ENCODE peak calls at places on chromosome 19, in seven cellular contexts. S is mesendoderm, V is H9, W is mesenchymal stem cell, K is H1, P is neuronal stem cell, N is trophoblast cell. I is an unnamed sample. For H3K27me3, the result is how much of the 10 kb centered on the place peaks cover.

GRCh38 chr19:1308718-1309117 is 23.0 kb downstream of the EFNA2 start:
- DNase-seq in S (no peak), V (no peak), W (no peak), K (no peak), P (no peak), N (no peak), I (no peak)

GRCh38 chr19:35609881-35610353 is 2.6 kb upstream of the HAUS5 start:
- DNase-seq in S (no peak), V (no peak), W (no peak), K (no peak), P (no peak), N (no peak), I (no peak)

GRCh38 chr19:40150170-40150569 is 41.1 kb upstream of the MAP3K10 start:
- DNase-seq in S (no peak), V (no peak), W (no peak), K (peak), P (no peak), N (no peak), I (peak)

GRCh38 chr19:34124828-34125227 is 47.5 kb upstream of the LSM14A start:
- DNase-seq in S (peak), V (no peak), W (peak), K (no peak), P (peak), N (no peak), I (no peak)

GRCh38 chr19:8056533-8056932 is 4.0 kb downstream of the CCL25 start:
- DNase-seq in S (no peak), V (no peak), W (no peak), K (no peak), P (no peak), N (no peak), I (no peak)

GRCh38 chr19:32166238-32166637 is 179.2 kb upstream of the ZNF507 start:
- DNase-seq in S (no peak), V (no peak), W (no peak), K (peak), P (no peak), N (no peak), I (no peak)

GRCh38 chr19:18017275-18018083 is 9.5 kb downstream of the ARRDC2 start:
- DNase-seq in S (no peak), V (no peak), W (no peak), K (no peak), P (no peak), N (no peak), I (no peak)

GRCh38 chr19:4057913-4058695 is 8.6 kb downstream of the ZBTB7A start:
- DNase-seq in S (peak), V (peak), W (peak), K (no peak), P (no peak), N (peak), I (peak)

GRCh38 chr19:37886571-37886970 is 19.8 kb downstream of the WDR87 start:
- DNase-seq in S (no peak), V (no peak), W (no peak), K (no peak), P (no peak), N (no peak), I (no peak)

GRCh38 chr19:8615022-8615421 is 4.5 kb upstream of the ADAMTS10 start:
- DNase-seq in S (no peak), V (no peak), W (peak), K (no peak), P (no peak), N (no peak), I (peak)

GRCh38 chr19:44549507-44549906 is 20.0 kb upstream of the CEACAM20 start:
- DNase-seq in S (no peak), V (no peak), W (no peak), K (no peak), P (no peak), N (no peak), I (no peak)

GRCh38 chr19:45638930-45639729 is at the start of gene EML2:
- DNase-seq in S (peak), V (peak), W (peak), K (peak), P (peak), N (peak), I (no peak)

GRCh38 chr19:45451181-45451849 is 16.5 kb upstream of the FOSB start:
- DNase-seq in S (peak), V (no peak), W (peak), K (no peak), P (no peak), N (no peak), I (peak)

GRCh38 chr19:2049741-2050348 is 1.2 kb downstream of the MKNK2 start:
- DNase-seq in S (peak), V (peak), W (peak), K (no peak), P (no peak), N (peak), I (peak)

GRCh38 chr19:45245334-45245787 is at the start of gene EXOC3L2:
- DNase-seq in S (peak), V (no peak), W (no peak), K (no peak), P (no peak), N (no peak), I (no peak)

GRCh38 chr19:58351558-58351878 is 1.8 kb downstream of the A1BG start:
- DNase-seq in S (no peak), V (no peak), W (no peak), K (no peak), P (no peak), N (no peak), I (no peak)
- H3K27me3 ChIP-seq in S (under half), V (under half), W (under half), K (under half), P (under half), N (under half), I (under half)

DNA sequence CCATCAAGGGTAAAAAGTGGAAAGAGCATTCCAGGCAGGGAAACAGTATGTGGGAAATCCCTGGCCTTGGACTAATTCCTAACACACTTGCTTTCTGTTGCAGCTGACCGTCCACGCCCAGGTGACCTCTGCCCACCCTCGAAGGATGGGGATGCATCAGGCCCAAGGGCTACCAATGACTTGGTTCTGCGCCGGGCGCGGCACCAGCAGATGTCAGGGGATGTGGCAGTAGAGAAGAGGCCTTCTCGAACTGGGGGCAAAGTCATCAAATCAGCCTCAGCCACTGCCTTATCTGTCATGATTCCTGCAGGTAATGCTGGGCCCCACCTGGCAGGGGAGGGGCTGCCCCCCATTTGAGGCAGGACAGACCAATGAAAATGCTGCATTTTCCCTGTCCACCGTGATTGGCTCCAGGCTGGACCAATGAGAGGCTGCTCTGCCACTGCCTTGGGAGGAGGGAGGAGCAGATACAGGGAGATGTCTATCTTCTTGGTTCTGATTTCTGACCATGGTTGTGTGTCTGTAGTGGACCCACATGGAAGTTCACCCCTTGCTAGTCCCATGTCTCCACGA is 12.6 kb downstream of the DNASE2 start:
- DNase-seq in S (peak), V (peak), W (no peak), K (peak), P (no peak), N (no peak), I (no peak)
- H3K4me2 ChIP-seq in S (no peak), V (no peak), W (no peak), K (no peak), P (no peak), N (no peak), I (no peak)

GRCh38 chr19:13923194-13923987 is 14.8 kb downstream of the PODNL1 start:
- DNase-seq in S (no peak), V (no peak), W (no peak), K (no peak), P (no peak), N (no peak), I (no peak)
- H4K8ac ChIP-seq in S (no peak), V (no peak), W (no peak), K (no peak), P (no peak), N (no peak), I (no peak)

DNA sequence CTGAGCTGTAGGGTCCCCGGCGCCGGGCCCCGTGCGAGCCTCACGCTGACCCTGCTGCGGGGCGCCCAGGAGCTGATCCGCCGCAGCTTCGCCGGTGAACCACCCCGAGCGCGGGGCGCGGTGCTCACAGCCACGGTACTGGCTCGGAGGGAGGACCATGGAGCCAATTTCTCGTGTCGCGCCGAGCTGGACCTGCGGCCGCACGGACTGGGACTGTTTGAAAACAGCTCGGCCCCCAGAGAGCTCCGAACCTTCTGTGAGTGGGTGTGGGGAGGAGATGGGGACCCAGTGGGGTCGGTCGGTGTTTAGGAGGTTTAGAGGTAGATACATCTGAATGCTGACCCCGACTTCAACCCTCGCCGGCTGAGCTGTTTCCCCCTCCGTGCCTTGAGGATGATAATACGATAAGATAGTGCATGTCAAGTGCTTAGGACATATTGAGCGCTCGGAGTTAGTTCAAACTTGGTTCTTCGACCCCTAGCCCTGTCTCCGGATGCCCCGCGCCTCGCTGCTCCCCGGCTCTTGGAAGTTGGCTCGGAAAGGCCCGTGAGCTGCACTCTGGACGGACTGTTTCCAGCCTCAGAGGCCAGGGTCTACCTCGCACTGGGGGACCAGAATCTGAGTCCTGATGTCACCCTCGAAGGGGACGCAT is 1.9 kb downstream of the ICAM5 start:
- DNase-seq in S (no peak), V (no peak), W (no peak), K (peak), P (no peak), N (no peak), I (peak)
- H3K27me3 ChIP-seq in S (half or more), V (half or more), W (half or more), K (half or more), P (half or more), N (half or more), I (under half)

GRCh38 chr19:51530616-51531015 is 854 bp downstream of the SIGLEC6 start:
- DNase-seq in S (no peak), V (no peak), W (no peak), K (no peak), P (no peak), N (no peak), I (no peak)
- H3K4me2 ChIP-seq in S (no peak), V (no peak), W (no peak), K (no peak), P (no peak), N (no peak), I (no peak)

GRCh38 chr19:56663931-56664500 is 7.5 kb downstream of the ZNF835 start:
- DNase-seq in S (no peak), V (no peak), W (no peak), K (no peak), P (no peak), N (no peak), I (no peak)

GRCh38 chr19:56661248-56661647 is 10.3 kb downstream of the ZNF835 start:
- DNase-seq in S (no peak), V (no peak), W (no peak), K (no peak), P (no peak), N (no peak), I (no peak)

GRCh38 chr19:56664511-56664910 is 7.0 kb downstream of the ZNF835 start:
- DNase-seq in S (no peak), V (no peak), W (no peak), K (no peak), P (no peak), N (no peak), I (no peak)

DNA sequence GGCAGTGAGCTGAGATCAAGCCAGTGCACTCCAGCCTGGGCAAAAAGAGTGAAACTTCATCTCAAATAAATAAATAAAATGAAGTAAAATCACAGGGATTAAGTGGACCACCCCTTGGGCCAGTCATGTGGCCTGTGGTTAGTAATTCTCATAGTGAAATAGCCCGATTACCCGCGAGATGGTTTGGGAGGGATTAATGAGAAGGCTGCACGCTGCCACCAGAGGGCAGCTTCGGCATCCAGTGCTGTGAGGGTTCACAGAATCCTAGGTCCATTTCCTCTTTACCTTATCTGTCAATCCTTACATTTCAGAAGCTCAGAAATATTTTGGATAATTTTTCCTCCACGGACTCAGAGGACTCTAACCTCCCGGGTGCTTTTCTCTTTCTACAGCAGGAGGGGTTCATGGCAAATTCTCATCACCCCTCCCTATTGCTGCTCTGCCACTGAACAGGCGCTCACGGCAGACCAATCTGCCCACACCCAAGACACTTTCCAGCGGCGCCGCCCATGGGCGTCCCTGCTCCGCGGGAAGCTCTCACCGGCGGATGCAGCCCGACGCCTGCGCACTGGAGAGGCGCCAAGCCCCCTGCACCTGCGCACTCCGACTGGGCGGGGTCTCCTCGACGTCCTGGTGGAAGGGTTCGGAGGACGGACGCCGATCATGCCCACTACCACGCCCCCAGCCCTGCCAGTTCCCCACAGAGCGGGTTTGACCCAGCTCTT is 11.0 kb downstream of the ZNF835 start:
- DNase-seq in S (peak), V (no peak), W (no peak), K (no peak), P (no peak), N (no peak), I (no peak)
- H4K8ac ChIP-seq in S (no peak), V (no peak), W (no peak), K (no peak), P (no peak), N (no peak), I (no peak)

DNA sequence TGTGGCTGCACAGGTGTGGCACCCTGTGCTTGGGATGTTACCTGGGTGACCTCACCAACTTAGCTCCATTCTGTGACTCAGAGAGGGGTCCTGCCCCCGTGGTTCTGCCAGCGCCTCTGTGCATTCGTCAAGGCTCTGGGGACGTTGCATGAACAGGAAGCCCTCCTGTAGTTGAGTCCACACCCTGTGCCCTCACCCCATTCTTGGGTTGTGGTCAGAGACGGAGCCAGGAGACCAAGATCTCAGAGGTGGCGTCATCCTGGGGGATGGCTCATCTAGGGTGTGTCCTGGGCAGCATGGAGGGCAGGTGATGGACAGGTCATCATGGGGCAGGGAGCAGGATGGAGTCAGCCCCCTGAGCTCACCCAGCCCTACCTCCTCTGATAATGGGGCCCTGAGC is 2.5 kb downstream of the COX6B2 start:
- DNase-seq in S (no peak), V (no peak), W (no peak), K (no peak), P (no peak), N (no peak), I (no peak)
- H3K27me3 ChIP-seq in S (under half), V (under half), W (under half), K (under half), P (half or more), N (under half), I (under half)

GRCh38 chr19:23273594-23274412 is 23.6 kb upstream of the ZNF724 start:
- DNase-seq in S (peak), V (peak), W (peak), K (peak), P (peak), N (peak), I (peak)
- H3K4me2 ChIP-seq in S (no peak), V (peak), W (peak), K (peak), P (peak), N (peak), I (peak)

GRCh38 chr19:55132453-55133129 is 15.2 kb upstream of the PPP1R12C start:
- DNase-seq in S (no peak), V (no peak), W (no peak), K (no peak), P (no peak), N (peak), I (no peak)

GRCh38 chr19:55131421-55131820 is 14.0 kb upstream of the PPP1R12C start:
- DNase-seq in S (no peak), V (no peak), W (no peak), K (no peak), P (no peak), N (peak), I (peak)

GRCh38 chr19:55134732-55135131 is 14.3 kb downstream of the TNNT1 start:
- DNase-seq in S (no peak), V (no peak), W (no peak), K (no peak), P (no peak), N (no peak), I (no peak)

GRCh38 chr19:55136399-55137102 is 12.5 kb downstream of the TNNT1 start:
- DNase-seq in S (no peak), V (no peak), W (no peak), K (no peak), P (no peak), N (no peak), I (no peak)

DNA sequence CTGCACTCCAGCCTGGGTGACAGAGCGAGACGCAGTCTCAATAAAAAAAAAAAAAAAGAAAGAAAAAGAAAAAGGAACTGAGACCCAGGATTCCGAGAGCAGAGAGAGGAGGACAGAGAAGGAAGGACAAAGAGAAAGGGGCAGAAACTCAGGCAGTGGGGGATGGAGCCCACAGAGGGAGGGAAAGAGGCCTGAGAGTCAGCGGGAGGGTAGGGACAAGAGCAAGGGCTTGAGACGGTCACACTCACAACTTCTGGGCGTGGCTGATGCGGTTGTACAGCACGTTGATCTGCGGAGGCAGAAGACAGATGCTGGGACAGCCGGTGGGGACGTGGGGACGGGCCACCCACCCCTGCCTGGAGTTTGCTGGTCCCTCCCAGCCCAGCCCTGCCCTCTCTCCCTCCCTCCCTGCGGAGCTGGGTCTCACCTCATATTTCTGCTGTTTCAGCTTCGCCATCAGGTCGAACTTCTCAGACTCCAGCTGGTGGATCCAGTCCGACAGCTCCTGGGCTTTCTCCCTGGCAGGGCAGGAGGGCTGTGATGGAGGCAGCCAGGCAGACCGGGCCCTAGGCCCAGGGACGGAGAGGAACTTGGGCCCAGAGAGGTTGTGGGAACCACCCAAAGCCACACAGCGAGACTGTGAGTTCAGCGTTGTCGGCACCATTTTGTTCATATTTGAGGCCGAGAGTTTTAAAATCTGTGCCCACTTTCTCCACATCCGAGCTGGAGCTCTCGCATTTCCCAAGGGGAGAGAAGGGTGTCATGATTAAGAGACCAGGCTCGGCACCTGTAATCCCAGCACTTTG is 15.2 kb downstream of the TNNT1 start:
- DNase-seq in S (no peak), V (no peak), W (no peak), K (no peak), P (no peak), N (peak), I (no peak)
- H4K8ac ChIP-seq in S (no peak), V (no peak), W (no peak), K (no peak), P (no peak), N (no peak), I (no peak)

DNA sequence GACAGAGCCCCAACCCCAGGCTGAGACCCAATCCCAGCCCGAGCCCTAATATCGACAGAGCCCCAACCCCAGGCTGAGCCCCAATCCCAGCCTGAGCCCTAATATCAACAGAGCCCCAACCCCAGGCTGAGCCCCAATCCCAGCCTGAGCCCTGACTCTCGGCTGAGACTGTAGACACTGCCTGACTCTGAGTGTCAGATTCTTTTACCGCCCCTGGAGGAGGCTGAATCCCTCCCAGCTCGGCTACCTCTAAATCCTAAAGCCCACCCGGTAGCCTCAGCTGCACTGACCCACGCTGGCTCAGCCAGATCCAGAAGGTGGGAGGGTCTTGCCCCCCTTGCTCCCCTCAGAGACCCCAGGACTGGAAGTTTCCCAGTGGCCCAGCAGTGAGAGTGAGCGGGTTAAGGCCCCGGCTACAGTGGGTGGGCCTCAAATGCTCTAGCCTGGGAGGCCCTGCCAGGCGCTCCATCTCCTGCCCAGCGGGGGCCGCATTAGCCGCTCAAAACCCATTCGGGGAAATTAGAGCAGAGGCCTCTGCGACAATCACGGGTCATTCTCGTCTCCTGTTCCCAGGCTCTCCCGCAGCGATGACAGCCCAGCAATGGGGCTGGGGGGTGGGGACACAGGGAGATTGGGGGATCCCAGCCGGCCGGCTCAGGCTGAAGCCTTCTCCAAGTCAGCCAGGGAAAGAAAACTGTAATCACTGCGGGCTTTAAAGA is 43.8 kb downstream of the ZNRF4 start:
- DNase-seq in S (peak), V (peak), W (no peak), K (peak), P (peak), N (no peak), I (no peak)
- H3K27me3 ChIP-seq in S (under half), V (under half), W (under half), K (under half), P (under half), N (under half), I (under half)

I was measured in IMR-90.